ENCODE peak calls at places on chromosomes 16 and 17, in ten cellular contexts. C, G, K, W, I, J, D, Y, B and R are unnamed samples.

GRCh38 chr17:65235284-65235683 is 98.1 kb downstream of the RGS9 start:
- DNase-seq in C (no peak), G (no peak), K (no peak), W (no peak), I (no peak), J (no peak), D (no peak), Y (no peak), B (no peak), R (no peak)

GRCh38 chr16:86252596-86252995 is 257.7 kb upstream of the FOXF1 start:
- DNase-seq in C (no peak), G (peak), K (no peak), W (peak), I (no peak), J (peak), D (peak), Y (no peak), B (peak), R (no peak)

GRCh38 chr17:14037453-14037852 is 31.9 kb upstream of the COX10 start:
- DNase-seq in C (no peak), G (no peak), K (no peak), W (no peak), I (no peak), J (no peak), D (no peak), Y (no peak), B (no peak), R (no peak)

GRCh38 chr17:7014995-7015586 is 2.7 kb downstream of the RNASEK start:
- DNase-seq in C (no peak), G (no peak), K (no peak), W (peak), I (no peak), J (no peak), D (peak), Y (peak), B (peak), R (peak)

GRCh38 chr17:75592364-75593020 is 4.9 kb downstream of the MYO15B start:
- DNase-seq in C (no peak), G (no peak), K (no peak), W (no peak), I (no peak), J (no peak), D (no peak), Y (no peak), B (no peak), R (no peak)

GRCh38 chr16:4015991-4016325 is 100.3 kb downstream of the ADCY9 start:
- DNase-seq in C (no peak), G (no peak), K (no peak), W (no peak), I (no peak), J (no peak), D (no peak), Y (no peak), B (no peak), R (no peak)

GRCh38 chr16:23640669-23640958 is 496 bp downstream of the PALB2 start:
- DNase-seq in C (peak), G (no peak), K (no peak), W (no peak), I (no peak), J (no peak), D (peak), Y (no peak), B (peak), R (no peak)

GRCh38 chr16:88360999-88361398 is 21.8 kb upstream of the ZNF469 start:
- DNase-seq in C (no peak), G (no peak), K (no peak), W (no peak), I (no peak), J (no peak), D (no peak), Y (no peak), B (no peak), R (no peak)

GRCh38 chr17:62965149-62965648 is 836 bp upstream of the TANC2 start:
- DNase-seq in C (no peak), G (no peak), K (no peak), W (no peak), I (no peak), J (no peak), D (no peak), Y (no peak), B (no peak), R (no peak)

GRCh38 chr16:23754594-23755483 is at the start of gene CHP2:
- DNase-seq in C (no peak), G (no peak), K (no peak), W (peak), I (no peak), J (no peak), D (peak), Y (peak), B (no peak), R (peak)

GRCh38 chr17:65547253-65547670 is 14.2 kb downstream of the AXIN2 start:
- DNase-seq in C (no peak), G (no peak), K (no peak), W (peak), I (no peak), J (no peak), D (peak), Y (no peak), B (no peak), R (no peak)

GRCh38 chr16:82585675-82586074 is 41.1 kb upstream of the CDH13 start:
- DNase-seq in C (no peak), G (no peak), K (no peak), W (no peak), I (no peak), J (no peak), D (no peak), Y (no peak), B (no peak), R (no peak)

GRCh38 chr17:7737601-7738000 is 20.1 kb downstream of the DNAH2 start:
- DNase-seq in C (no peak), G (no peak), K (no peak), W (no peak), I (no peak), J (no peak), D (no peak), Y (no peak), B (no peak), R (no peak)

GRCh38 chr16:70568601-70569217 is 45.1 kb downstream of the SF3B3 start:
- DNase-seq in C (no peak), G (no peak), K (no peak), W (no peak), I (no peak), J (no peak), D (no peak), Y (no peak), B (no peak), R (no peak)

GRCh38 chr16:25151996-25152395 is 40.5 kb downstream of the LCMT1 start:
- DNase-seq in C (no peak), G (no peak), K (no peak), W (no peak), I (no peak), J (no peak), D (no peak), Y (no peak), B (no peak), R (no peak)

GRCh38 chr17:65561394-65562205 is at the start of gene AXIN2:
- DNase-seq in C (peak), G (peak), K (peak), W (peak), I (no peak), J (peak), D (peak), Y (peak), B (peak), R (peak)

GRCh38 chr16:87060026-87060986 is 256.9 kb downstream of the C16orf95 start:
- DNase-seq in C (no peak), G (no peak), K (no peak), W (no peak), I (no peak), J (peak), D (no peak), Y (peak), B (peak), R (no peak)

GRCh38 chr17:75570034-75570676 is 17.4 kb upstream of the MYO15B start:
- DNase-seq in C (no peak), G (no peak), K (no peak), W (no peak), I (no peak), J (no peak), D (no peak), Y (no peak), B (no peak), R (no peak)

GRCh38 chr17:20214807-20215206 is 205.6 kb downstream of the SPECC1 start:
- DNase-seq in C (no peak), G (no peak), K (no peak), W (no peak), I (no peak), J (no peak), D (no peak), Y (no peak), B (no peak), R (no peak)

GRCh38 chr17:34580685-34581445 is 1.5 kb downstream of the TMEM132E start:
- DNase-seq in C (no peak), G (peak), K (no peak), W (no peak), I (no peak), J (no peak), D (no peak), Y (peak), B (no peak), R (peak)

GRCh38 chr16:56401482-56401881 is 23.9 kb downstream of the AMFR start:
- DNase-seq in C (peak), G (peak), K (no peak), W (no peak), I (no peak), J (no peak), D (no peak), Y (no peak), B (peak), R (peak)
- TF ChIP-seq CTCF in C (no peak), G (peak), K (peak), W (peak), I (peak), J (peak), D (peak), Y (no peak), B (peak), R (no peak)

DNA sequence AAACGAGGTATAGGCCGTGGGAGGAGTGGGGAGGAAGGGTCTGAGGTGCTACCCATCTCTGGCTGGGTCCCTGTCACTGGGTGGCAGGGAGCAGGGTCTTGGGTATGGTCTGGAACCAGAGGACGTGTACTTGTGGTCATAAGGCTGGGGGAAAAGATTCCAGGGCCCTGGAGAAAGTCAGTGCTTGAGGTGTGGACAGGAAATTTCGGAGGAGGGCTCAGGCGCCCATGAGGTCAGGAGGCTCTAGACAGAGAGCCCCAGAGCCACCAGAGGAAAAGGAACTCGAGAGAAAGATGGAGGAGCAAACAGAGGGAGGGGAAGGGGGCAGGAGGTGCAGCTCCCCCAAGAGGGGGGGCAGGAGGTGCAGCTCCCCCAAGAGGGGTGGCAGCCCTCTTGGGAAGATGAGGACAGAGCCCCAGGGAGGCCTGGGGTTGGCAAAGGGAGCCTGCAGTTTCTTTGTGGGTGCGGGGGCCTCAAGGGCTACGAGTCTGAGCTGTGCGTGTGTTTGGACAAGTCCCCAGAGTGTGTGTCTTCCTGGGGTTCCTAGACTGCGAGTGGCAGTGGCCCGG is 683 bp upstream of the SLC7A6 start:
- DNase-seq in C (no peak), G (no peak), K (no peak), W (no peak), I (no peak), J (no peak), D (no peak), Y (no peak), B (no peak), R (no peak)
- TF ChIP-seq CTCF in C (no peak), G (peak), K (no peak), W (no peak), I (no peak), J (no peak), D (no peak), Y (no peak), B (no peak), R (no peak)

DNA sequence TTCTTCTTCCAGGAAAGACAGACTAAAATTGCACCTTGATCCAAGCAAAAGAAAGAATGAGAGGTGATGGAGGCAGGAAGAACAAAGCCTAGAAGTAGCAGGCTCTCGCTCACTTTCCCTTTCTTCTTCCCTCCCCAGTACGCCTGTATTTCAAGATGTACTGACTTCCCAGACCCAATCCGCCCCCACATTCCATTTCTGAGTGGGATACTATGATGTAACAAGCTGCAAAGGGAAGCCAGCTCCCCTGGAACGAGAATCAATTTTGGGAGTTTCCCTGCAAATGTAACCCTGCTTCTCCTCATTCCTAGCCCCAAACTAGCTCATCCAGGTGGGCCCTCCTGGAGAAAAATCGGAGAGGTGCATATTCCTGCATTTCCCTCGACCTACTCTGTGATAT is 398.7 kb downstream of the SHISA9 start:
- DNase-seq in C (no peak), G (no peak), K (no peak), W (no peak), I (no peak), J (no peak), D (no peak), Y (no peak), B (no peak), R (no peak)
- TF ChIP-seq CTCF in C (no peak), G (no peak), K (no peak), W (no peak), I (no peak), J (no peak), D (no peak), Y (no peak), B (no peak), R (no peak)

GRCh38 chr17:77214743-77215142 is 74.0 kb downstream of the SEC14L1 start:
- DNase-seq in C (peak), G (peak), K (no peak), W (peak), I (no peak), J (no peak), D (peak), Y (no peak), B (peak), R (no peak)
- TF ChIP-seq CTCF in C (peak), G (no peak), K (peak), W (peak), I (peak), J (peak), D (peak), Y (peak), B (peak), R (no peak)

GRCh38 chr17:30716461-30717289 is 107.8 kb downstream of the CRLF3 start:
- DNase-seq in C (no peak), G (no peak), K (no peak), W (no peak), I (no peak), J (no peak), D (no peak), Y (no peak), B (peak), R (no peak)
- TF ChIP-seq CTCF in C (peak), G (no peak), K (no peak), W (no peak), I (peak), J (no peak), D (no peak), Y (peak), B (peak), R (peak)

DNA sequence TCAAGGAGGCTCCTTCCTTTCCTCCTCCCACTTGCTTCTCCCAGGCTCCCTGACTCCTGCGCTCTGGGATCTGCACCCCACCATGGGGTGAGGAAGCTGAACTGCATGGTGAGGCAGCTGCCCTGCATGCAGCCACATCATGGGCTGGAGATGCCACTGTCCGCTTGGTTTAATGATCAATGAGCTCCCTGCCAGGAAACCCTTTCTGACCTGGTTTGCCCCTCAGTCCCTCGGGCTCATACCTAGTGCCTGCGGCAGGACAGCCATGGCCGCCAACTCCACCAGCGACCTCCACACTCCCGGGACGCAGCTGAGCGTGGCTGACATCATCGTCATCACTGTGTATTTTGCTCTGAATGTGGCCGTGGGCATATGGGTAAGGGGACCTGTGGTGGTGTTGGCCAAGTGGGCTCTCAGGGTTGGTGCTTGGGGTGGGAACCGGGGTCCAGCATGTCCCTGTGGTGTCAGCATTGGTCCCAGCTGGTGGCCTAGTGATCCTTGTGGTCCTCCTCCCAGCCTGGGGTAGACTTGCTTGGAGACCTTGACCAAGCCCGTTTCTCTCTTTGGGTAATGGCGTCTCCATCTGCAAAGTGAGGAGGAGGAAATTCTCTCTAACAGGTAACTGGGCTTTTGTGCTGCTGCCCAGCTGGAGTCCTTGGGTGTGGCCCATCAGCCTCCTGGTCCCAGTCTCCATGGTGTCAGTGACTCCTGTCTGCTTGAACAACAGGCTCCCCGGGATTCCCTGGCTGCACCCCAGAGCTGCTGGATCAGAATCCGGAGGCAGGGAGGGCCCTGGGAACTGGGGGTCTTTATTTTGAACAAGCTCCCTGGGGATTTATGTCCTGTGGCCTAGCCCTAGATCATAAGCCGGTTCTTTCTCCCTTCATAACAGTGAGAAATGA is at the start of gene SLC5A10:
- DNase-seq in C (peak), G (no peak), K (no peak), W (no peak), I (peak), J (no peak), D (no peak), Y (no peak), B (no peak), R (peak)
- TF ChIP-seq CTCF in C (no peak), G (no peak), K (peak), W (no peak), I (peak), J (peak), D (no peak), Y (no peak), B (peak), R (no peak)

GRCh38 chr17:50373705-50374104 is 676 bp downstream of the EME1 start:
- DNase-seq in C (no peak), G (no peak), K (no peak), W (no peak), I (no peak), J (no peak), D (no peak), Y (no peak), B (no peak), R (no peak)

GRCh38 chr17:50371526-50371925 is 1.5 kb downstream of the MRPL27 start:
- DNase-seq in C (no peak), G (no peak), K (no peak), W (no peak), I (no peak), J (no peak), D (no peak), Y (no peak), B (no peak), R (no peak)

GRCh38 chr17:50370052-50370451 is 2.9 kb downstream of the MRPL27 start:
- DNase-seq in C (no peak), G (no peak), K (no peak), W (no peak), I (no peak), J (no peak), D (no peak), Y (no peak), B (no peak), R (no peak)

GRCh38 chr17:50372222-50372621 is 762 bp downstream of the MRPL27 start:
- DNase-seq in C (no peak), G (no peak), K (no peak), W (no peak), I (no peak), J (no peak), D (no peak), Y (no peak), B (no peak), R (no peak)

GRCh38 chr17:50372708-50373556 is at the start of the genes EME1 and MRPL27:
- DNase-seq in C (peak), G (peak), K (peak), W (peak), I (peak), J (peak), D (peak), Y (peak), B (peak), R (peak)
- TF ChIP-seq CTCF in C (no peak), G (no peak), K (no peak), W (no peak), I (no peak), J (no peak), D (no peak), Y (no peak), B (no peak), R (no peak)

DNA sequence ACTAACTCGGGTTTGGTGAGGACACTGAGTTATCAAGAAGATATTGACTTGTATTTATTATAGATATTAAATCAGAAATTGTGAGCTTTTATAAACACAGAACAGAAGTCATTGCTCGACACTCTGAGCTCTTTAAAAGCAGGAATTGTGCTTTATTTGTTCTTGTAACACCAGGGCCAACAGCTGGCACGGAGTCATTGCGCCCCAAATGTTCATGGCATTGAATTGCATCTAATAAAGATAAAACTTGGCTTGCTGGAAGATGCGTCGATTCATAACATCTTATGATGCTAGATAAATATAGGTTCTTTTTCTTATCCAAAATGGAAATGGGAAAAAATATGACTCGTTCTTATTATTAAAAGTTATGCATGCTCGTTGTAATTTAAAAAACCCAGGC is 11.8 kb upstream of the MLYCD start:
- DNase-seq in C (peak), G (no peak), K (no peak), W (peak), I (no peak), J (no peak), D (no peak), Y (no peak), B (peak), R (no peak)
- TF ChIP-seq CTCF in C (peak), G (no peak), K (peak), W (no peak), I (no peak), J (peak), D (no peak), Y (no peak), B (peak), R (peak)

DNA sequence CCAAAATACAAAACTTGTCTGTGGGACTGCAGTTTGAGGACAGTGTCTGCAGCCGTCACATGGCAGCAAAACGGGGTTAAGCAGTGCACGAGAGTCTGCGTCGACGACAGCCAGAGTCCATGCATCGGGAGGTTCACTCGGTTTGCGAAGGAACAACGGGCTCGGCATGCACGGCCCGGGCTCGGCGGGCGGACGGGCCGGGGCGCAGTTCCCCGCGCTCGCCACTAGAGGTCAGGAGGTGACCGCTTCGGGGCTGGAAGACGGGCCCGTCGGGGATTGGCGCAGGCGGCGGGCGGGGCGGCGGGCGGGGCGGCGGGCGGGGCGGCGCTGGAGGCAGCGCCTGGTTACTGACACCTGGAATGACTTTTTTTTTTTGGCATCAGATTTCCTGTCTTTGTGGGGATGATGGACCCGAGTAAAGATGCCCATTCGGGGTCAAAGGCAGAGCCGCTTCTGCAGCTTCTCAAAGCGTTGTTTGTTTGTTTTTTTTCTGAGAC is 6.5 kb downstream of the SCGB1C2 start:
- DNase-seq in C (peak), G (peak), K (peak), W (peak), I (no peak), J (peak), D (peak), Y (peak), B (peak), R (peak)
- TF ChIP-seq CTCF in C (peak), G (peak), K (peak), W (peak), I (peak), J (peak), D (peak), Y (peak), B (peak), R (peak)